ENCODE peak calls at places on chromosomes 6 and 20, in seven cellular contexts. One of them, this sample, is unnamed.

GRCh38 chr6:36642913-36643817 is 35.3 kb upstream of the CDKN1A start:
- DNase-seq in A549: peak
- DNase-seq in H1: no peak
- DNase-seq in SK-N-SH: no peak
- DNase-seq in K562: no peak
- DNase-seq in GM12878: no peak
- DNase-seq in IMR-90: peak
- DNase-seq in this sample: peak

GRCh38 chr6:112014483-112014882 is 39.4 kb upstream of the CCN6 start:
- DNase-seq in GM12878: no peak
- DNase-seq in IMR-90: peak
- DNase-seq in H1: no peak
- DNase-seq in A549: no peak
- DNase-seq in SK-N-SH: no peak
- DNase-seq in K562: no peak
- DNase-seq in this sample: no peak

GRCh38 chr20:53581444-53582311 is 12.0 kb downstream of the ZNF217 start:
- DNase-seq in H1: no peak
- DNase-seq in GM12878: no peak
- DNase-seq in IMR-90: no peak
- DNase-seq in A549: no peak
- DNase-seq in SK-N-SH: no peak
- DNase-seq in K562: no peak
- DNase-seq in this sample: no peak

GRCh38 chr20:47066484-47067270 is 172.0 kb downstream of the EYA2 start:
- DNase-seq in K562: no peak
- DNase-seq in IMR-90: peak
- DNase-seq in H1: no peak
- DNase-seq in GM12878: no peak
- DNase-seq in SK-N-SH: no peak
- DNase-seq in A549: no peak
- DNase-seq in this sample: no peak

GRCh38 chr6:13814938-13815575 is 700 bp upstream of the MCUR1 start:
- DNase-seq in IMR-90: no peak
- DNase-seq in GM12878: no peak
- DNase-seq in H1: no peak
- DNase-seq in SK-N-SH: no peak
- DNase-seq in K562: no peak
- DNase-seq in A549: no peak
- DNase-seq in this sample: no peak

GRCh38 chr6:107491059-107491609 is 1.2 kb downstream of the SOBP start:
- DNase-seq in A549: peak
- DNase-seq in K562: no peak
- DNase-seq in H1: no peak
- DNase-seq in SK-N-SH: peak
- DNase-seq in GM12878: no peak
- DNase-seq in IMR-90: peak
- DNase-seq in this sample: peak

GRCh38 chr6:3406928-3407809 is 49.7 kb downstream of the SLC22A23 start:
- DNase-seq in K562: no peak
- DNase-seq in H1: no peak
- DNase-seq in SK-N-SH: no peak
- DNase-seq in IMR-90: no peak
- DNase-seq in A549: no peak
- DNase-seq in GM12878: no peak
- DNase-seq in this sample: no peak

GRCh38 chr6:15533379-15534044 is 129.3 kb downstream of the DTNBP1 start:
- DNase-seq in GM12878: no peak
- DNase-seq in H1: no peak
- DNase-seq in A549: no peak
- DNase-seq in K562: no peak
- DNase-seq in SK-N-SH: no peak
- DNase-seq in IMR-90: peak
- DNase-seq in this sample: no peak

GRCh38 chr20:3090565-3090964 is 6.0 kb upstream of the AVP start:
- DNase-seq in SK-N-SH: no peak
- DNase-seq in K562: no peak
- DNase-seq in IMR-90: no peak
- DNase-seq in GM12878: no peak
- DNase-seq in H1: no peak
- DNase-seq in A549: no peak
- DNase-seq in this sample: no peak

DNA sequence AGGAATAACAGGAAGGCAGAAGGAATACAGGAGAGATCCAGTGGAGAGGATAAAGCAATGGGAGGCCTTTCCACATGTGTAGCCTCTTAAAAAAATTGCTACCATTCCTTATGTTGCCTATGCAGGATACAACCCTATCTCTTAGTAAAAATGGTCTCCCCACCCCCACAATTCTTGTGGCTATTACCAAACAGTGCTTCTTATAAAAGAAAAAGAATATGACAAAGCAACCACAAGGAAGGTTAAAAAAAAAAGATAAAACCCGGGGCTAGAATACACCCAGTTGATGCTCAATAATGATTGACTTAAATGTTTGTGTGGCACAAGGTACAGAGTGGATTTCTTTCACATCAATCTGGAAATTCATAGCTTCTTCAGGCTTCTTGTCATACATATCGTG is 250.9 kb downstream of the HIVEP2 start:
- DNase-seq in IMR-90: peak
- DNase-seq in SK-N-SH: no peak
- DNase-seq in H1: no peak
- DNase-seq in GM12878: no peak
- DNase-seq in A549: no peak
- DNase-seq in K562: no peak
- DNase-seq in this sample: no peak
- TF ChIP-seq RFX5 in IMR-90: no peak
- TF ChIP-seq RFX5 in SK-N-SH: no peak
- TF ChIP-seq RFX5 in H1: no peak
- TF ChIP-seq RFX5 in GM12878: no peak
- TF ChIP-seq RFX5 in A549: no peak
- TF ChIP-seq RFX5 in K562: no peak
- TF ChIP-seq RFX5 in this sample: no peak

GRCh38 chr6:133337312-133337711 is 96.2 kb downstream of the EYA4 start:
- DNase-seq in GM12878: no peak
- DNase-seq in IMR-90: peak
- DNase-seq in K562: no peak
- DNase-seq in A549: no peak
- DNase-seq in SK-N-SH: no peak
- DNase-seq in H1: no peak
- DNase-seq in this sample: no peak

GRCh38 chr6:133343220-133343619 is 102.1 kb downstream of the EYA4 start:
- DNase-seq in A549: no peak
- DNase-seq in GM12878: no peak
- DNase-seq in SK-N-SH: no peak
- DNase-seq in H1: no peak
- DNase-seq in IMR-90: no peak
- DNase-seq in K562: no peak
- DNase-seq in this sample: no peak

GRCh38 chr6:133339543-133340384 is 98.6 kb downstream of the EYA4 start:
- DNase-seq in A549: no peak
- DNase-seq in SK-N-SH: no peak
- DNase-seq in H1: no peak
- DNase-seq in GM12878: no peak
- DNase-seq in IMR-90: no peak
- DNase-seq in K562: no peak
- DNase-seq in this sample: no peak

GRCh38 chr6:133340557-133340956 is 99.4 kb downstream of the EYA4 start:
- DNase-seq in H1: no peak
- DNase-seq in SK-N-SH: peak
- DNase-seq in GM12878: no peak
- DNase-seq in A549: peak
- DNase-seq in IMR-90: peak
- DNase-seq in K562: no peak
- DNase-seq in this sample: no peak

DNA sequence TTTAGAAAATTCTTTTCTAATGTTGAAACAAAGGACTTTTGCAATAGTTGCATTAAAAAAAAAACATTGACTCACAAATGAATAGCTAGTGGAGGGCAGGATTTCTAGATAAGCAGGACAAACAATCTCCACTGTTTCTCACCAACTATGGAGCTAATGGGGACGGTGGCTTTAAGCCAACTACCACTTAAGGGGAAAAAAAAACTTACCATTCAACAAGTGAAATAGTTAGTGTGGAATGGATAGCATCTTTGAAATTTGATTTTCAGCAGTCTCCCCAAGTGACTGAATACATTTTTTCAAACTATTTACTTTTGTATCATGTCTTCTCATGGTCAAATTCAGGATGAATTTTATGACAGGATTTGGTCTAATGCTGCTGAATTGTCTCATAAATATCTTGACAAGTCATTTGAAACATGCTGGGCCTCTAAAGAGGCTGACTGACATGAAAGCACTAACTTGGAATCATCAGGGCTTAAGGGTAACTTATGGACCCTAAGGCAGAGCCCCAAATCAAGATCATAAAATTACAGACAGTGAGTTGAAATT is 100.5 kb downstream of the EYA4 start:
- DNase-seq in GM12878: no peak
- DNase-seq in K562: no peak
- DNase-seq in SK-N-SH: peak
- DNase-seq in H1: no peak
- DNase-seq in A549: peak
- DNase-seq in IMR-90: peak
- DNase-seq in this sample: peak
- TF ChIP-seq RFX5 in GM12878: no peak
- TF ChIP-seq RFX5 in K562: no peak
- TF ChIP-seq RFX5 in SK-N-SH: no peak
- TF ChIP-seq RFX5 in H1: no peak
- TF ChIP-seq RFX5 in A549: no peak
- TF ChIP-seq RFX5 in IMR-90: no peak
- TF ChIP-seq RFX5 in this sample: no peak

DNA sequence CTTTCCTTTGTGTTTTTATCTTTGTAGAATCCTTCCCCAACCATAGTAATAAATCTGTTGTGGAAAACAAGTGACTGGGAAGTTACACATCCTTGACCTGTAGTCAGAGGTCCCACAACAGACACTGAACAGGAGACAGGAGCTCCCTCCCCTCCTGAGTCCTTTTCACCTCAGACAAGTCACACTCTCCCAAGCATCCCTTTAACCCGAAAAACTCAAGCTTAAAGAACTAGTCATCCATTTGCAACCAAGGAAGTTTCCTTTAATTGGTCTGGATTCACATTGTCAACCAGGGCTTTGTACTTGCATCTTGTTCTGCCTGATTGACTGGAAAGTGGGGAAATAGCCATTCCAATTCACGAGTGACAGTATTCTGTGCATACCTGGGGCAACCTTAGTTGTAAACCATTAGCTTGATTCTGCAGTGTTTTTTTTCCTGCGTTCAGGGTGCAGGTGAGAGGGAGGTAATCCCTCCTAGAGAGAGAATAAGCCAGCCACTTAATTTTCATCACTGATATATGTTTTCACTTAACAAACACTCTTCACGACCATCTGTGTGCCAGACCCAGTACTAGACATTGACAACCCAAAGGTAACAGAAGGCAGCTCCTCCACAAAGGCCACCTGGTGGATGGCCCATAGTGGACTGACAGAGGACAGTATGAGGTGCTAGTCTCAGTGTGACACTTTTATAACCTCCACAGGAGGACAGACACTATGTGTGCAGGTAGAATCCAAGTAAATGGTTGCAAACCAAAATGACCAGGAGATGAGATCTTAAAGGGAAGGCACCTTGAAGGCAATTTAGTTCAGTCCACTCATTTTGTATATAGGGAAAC is 112.4 kb downstream of the SLX4IP start:
- DNase-seq in H1: no peak
- DNase-seq in SK-N-SH: no peak
- DNase-seq in GM12878: no peak
- DNase-seq in IMR-90: peak
- DNase-seq in A549: no peak
- DNase-seq in K562: no peak
- DNase-seq in this sample: no peak
- TF ChIP-seq RFX5 in H1: no peak
- TF ChIP-seq RFX5 in SK-N-SH: no peak
- TF ChIP-seq RFX5 in GM12878: no peak
- TF ChIP-seq RFX5 in IMR-90: no peak
- TF ChIP-seq RFX5 in A549: no peak
- TF ChIP-seq RFX5 in K562: no peak
- TF ChIP-seq RFX5 in this sample: no peak

DNA sequence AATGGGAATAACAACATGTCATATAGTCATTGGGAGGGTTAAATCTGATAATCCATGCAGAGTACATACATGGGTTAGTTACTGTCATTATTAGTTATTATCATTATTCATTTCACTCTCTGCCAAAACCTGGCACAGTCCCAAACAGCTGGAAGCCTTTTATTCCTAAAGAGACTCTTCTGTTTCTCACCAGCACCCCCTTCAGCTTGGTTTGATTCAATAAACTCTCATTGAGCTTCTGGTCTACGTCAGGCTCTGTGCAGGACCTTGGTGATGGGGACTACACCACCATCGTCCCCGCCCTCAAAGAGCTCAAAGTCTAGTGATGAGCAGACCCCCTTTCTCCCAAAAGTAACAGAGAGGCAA is 2.3 kb downstream of the KCNK15 start:
- DNase-seq in K562: no peak
- DNase-seq in SK-N-SH: peak
- DNase-seq in GM12878: no peak
- DNase-seq in A549: no peak
- DNase-seq in H1: no peak
- DNase-seq in IMR-90: no peak
- DNase-seq in this sample: peak
- TF ChIP-seq RFX5 in K562: no peak
- TF ChIP-seq RFX5 in SK-N-SH: no peak
- TF ChIP-seq RFX5 in GM12878: no peak
- TF ChIP-seq RFX5 in A549: no peak
- TF ChIP-seq RFX5 in H1: no peak
- TF ChIP-seq RFX5 in IMR-90: no peak
- TF ChIP-seq RFX5 in this sample: no peak

GRCh38 chr6:37889015-37889885 is 69.7 kb downstream of the ZFAND3 start:
- DNase-seq in H1: no peak
- DNase-seq in GM12878: no peak
- DNase-seq in A549: no peak
- DNase-seq in IMR-90: no peak
- DNase-seq in K562: no peak
- DNase-seq in SK-N-SH: no peak
- DNase-seq in this sample: no peak
- TF ChIP-seq RFX5 in H1: no peak
- TF ChIP-seq RFX5 in GM12878: no peak
- TF ChIP-seq RFX5 in A549: no peak
- TF ChIP-seq RFX5 in IMR-90: no peak
- TF ChIP-seq RFX5 in K562: no peak
- TF ChIP-seq RFX5 in SK-N-SH: no peak
- TF ChIP-seq RFX5 in this sample: no peak

DNA sequence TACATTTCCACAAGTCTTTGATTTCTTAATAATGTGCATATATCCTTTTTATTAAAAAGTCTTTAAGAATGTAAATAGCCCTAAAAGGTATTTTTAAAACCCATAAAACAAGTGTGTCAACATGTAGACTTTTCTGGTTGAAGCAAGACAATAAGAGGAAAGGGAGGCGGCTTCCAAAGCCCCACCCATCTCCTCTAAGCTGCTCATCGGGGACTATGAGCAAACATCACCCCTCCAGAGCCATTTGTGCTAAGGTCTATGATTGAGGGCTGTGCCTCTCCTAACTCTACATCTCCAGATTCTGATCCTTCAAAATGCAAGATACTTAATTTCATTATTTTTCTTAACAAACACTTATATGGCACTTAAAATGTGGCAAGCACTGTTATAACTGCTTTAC is 2.5 kb upstream of the NAA20 start:
- DNase-seq in IMR-90: no peak
- DNase-seq in SK-N-SH: no peak
- DNase-seq in GM12878: no peak
- DNase-seq in A549: peak
- DNase-seq in K562: no peak
- DNase-seq in H1: no peak
- DNase-seq in this sample: no peak
- TF ChIP-seq RFX5 in IMR-90: no peak
- TF ChIP-seq RFX5 in SK-N-SH: no peak
- TF ChIP-seq RFX5 in GM12878: no peak
- TF ChIP-seq RFX5 in A549: no peak
- TF ChIP-seq RFX5 in K562: no peak
- TF ChIP-seq RFX5 in H1: no peak
- TF ChIP-seq RFX5 in this sample: no peak